ENCODE peak calls at places on chromosome 5, in seven cellular contexts. I is activated T-helper 1 cell treated with anti-CD3 and anti-CD28 coated beads, Interleukin-12 subunit alpha, Interleukin-12 subunit beta, Interleukin-2, Interleukin-4 antibody, amounts not matched to agents 30 ng/mL and 10 ng/mL and 1 ng/mL, durations not matched to agents 14 hours and 24 hours and 36 hours; J is psoas muscle; S is heart left ventricle; H is transverse colon; V is left ventricle myocardium inferior; O is aorta. B is an unnamed sample.

GRCh38 chr5:54717870-54718269 is 200.3 kb downstream of the SNX18 start:
- DNase-seq in O (no peak), J (no peak), H (no peak), I (peak), V (no peak), S (no peak), B (no peak)

GRCh38 chr5:152349683-152350526 is 55.2 kb downstream of the NMUR2 start:
- DNase-seq in H (peak), O (peak), I (no peak), J (peak), S (peak), V (peak), B (no peak)

GRCh38 chr5:111930407-111930806 is 173.4 kb upstream of the NREP start:
- DNase-seq in I (no peak), J (no peak), S (no peak), O (no peak), H (no peak), V (no peak), B (no peak)

GRCh38 chr5:58666141-58666540 is 83.3 kb downstream of the RAB3C start:
- DNase-seq in I (no peak), H (no peak), J (no peak), V (no peak), O (no peak), S (no peak), B (no peak)

GRCh38 chr5:160023883-160024635 is 15.1 kb downstream of the TTC1 start:
- DNase-seq in I (no peak), J (no peak), S (no peak), O (no peak), H (no peak), V (no peak), B (no peak)

GRCh38 chr5:74390306-74390637 is 250.3 kb downstream of the ENC1 start:
- DNase-seq in I (no peak), H (no peak), O (no peak), S (no peak), V (no peak), J (no peak), B (no peak)

GRCh38 chr5:44603496-44604272 is 205.1 kb upstream of the MRPS30 start:
- DNase-seq in I (no peak), S (peak), J (no peak), V (no peak), H (no peak), O (no peak), B (peak)

GRCh38 chr5:149782900-149783586 is 52.9 kb downstream of the PPARGC1B start:
- DNase-seq in V (peak), O (no peak), H (no peak), J (no peak), S (no peak), I (no peak), B (no peak)

GRCh38 chr5:43156388-43156787 is 35.6 kb upstream of the NIM1K start:
- DNase-seq in H (no peak), J (no peak), I (no peak), S (no peak), O (no peak), V (no peak), B (no peak)

GRCh38 chr5:7397935-7398334 is 2.0 kb downstream of the ADCY2 start:
- DNase-seq in H (no peak), S (no peak), I (no peak), O (no peak), V (no peak), J (no peak), B (no peak)

GRCh38 chr5:149228610-149229297 is 42.9 kb upstream of the AFAP1L1 start:
- DNase-seq in O (no peak), H (peak), V (no peak), J (no peak), I (no peak), S (peak), B (no peak)

GRCh38 chr5:15995206-15996052 is 184.2 kb downstream of the MARCHF11 start:
- DNase-seq in S (no peak), O (no peak), I (no peak), V (no peak), J (no peak), H (no peak), B (no peak)

GRCh38 chr5:78005021-78005785 is 229.1 kb upstream of the TBCA start:
- DNase-seq in V (no peak), J (no peak), I (no peak), H (no peak), O (no peak), S (no peak), B (no peak)

GRCh38 chr5:74421365-74421764 is 219.2 kb downstream of the ENC1 start:
- DNase-seq in H (no peak), J (no peak), I (no peak), S (no peak), V (no peak), O (no peak), B (no peak)

GRCh38 chr5:139340051-139340450 is 1.6 kb upstream of the PAIP2 start:
- DNase-seq in V (no peak), J (no peak), S (no peak), O (no peak), H (no peak), I (no peak), B (no peak)

GRCh38 chr5:112006721-112007120 is 249.7 kb upstream of the NREP start:
- DNase-seq in S (no peak), V (no peak), I (no peak), J (no peak), O (no peak), H (no peak), B (no peak)

GRCh38 chr5:91150189-91150588 is 232.9 kb downstream of the ARRDC3 start:
- DNase-seq in H (no peak), J (no peak), O (no peak), S (no peak), I (no peak), V (no peak), B (no peak)

B was measured in RWPE2.